ENCODE peak calls at places on chromosome 5, in five cellular contexts. J is GM10248, L is HFF-Myc, I is fibroblast of pulmonary artery, D is PC-3. Y is an unnamed sample.

GRCh38 chr5:59208468-59208867 is 625.6 kb downstream of the RAB3C start:
- DNase-seq in J (no peak), I (no peak), L (no peak), D (no peak), Y (no peak)

GRCh38 chr5:179821298-179822058 is 773 bp downstream of the SQSTM1 start:
- DNase-seq in I (peak), J (peak), L (peak), D (peak), Y (peak)

GRCh38 chr5:42242829-42243485 is 180.3 kb upstream of the GHR start:
- DNase-seq in L (no peak), D (no peak), I (no peak), J (no peak), Y (peak)

GRCh38 chr5:132498152-132498551 is 7.6 kb upstream of the IRF1 start:
- DNase-seq in J (no peak), I (peak), L (no peak), D (peak), Y (peak)

GRCh38 chr5:57267796-57268195 is 93.9 kb downstream of the GPBP1 start:
- DNase-seq in J (no peak), I (no peak), D (no peak), L (no peak), Y (no peak)

GRCh38 chr5:4639959-4640358 is 500.2 kb upstream of the ADAMTS16 start:
- DNase-seq in I (no peak), D (no peak), J (no peak), L (no peak), Y (no peak)

GRCh38 chr5:39580702-39581498 is 156.1 kb upstream of the DAB2 start:
- DNase-seq in L (peak), I (peak), D (no peak), J (no peak), Y (peak)

GRCh38 chr5:173399846-173400245 is 71.6 kb upstream of the STC2 start:
- DNase-seq in I (no peak), D (no peak), L (no peak), J (no peak), Y (no peak)

GRCh38 chr5:154519375-154519774 is 41.3 kb upstream of the HAND1 start:
- DNase-seq in I (no peak), J (no peak), L (no peak), D (peak), Y (peak)

GRCh38 chr5:154517181-154517580 is 39.2 kb upstream of the HAND1 start:
- DNase-seq in L (no peak), I (no peak), D (no peak), J (no peak), Y (no peak)

GRCh38 chr5:154516475-154516874 is 38.4 kb upstream of the HAND1 start:
- DNase-seq in L (no peak), D (no peak), J (no peak), I (no peak), Y (no peak)

GRCh38 chr5:154518438-154518867 is 40.4 kb upstream of the HAND1 start:
- DNase-seq in I (no peak), L (no peak), J (no peak), D (no peak), Y (no peak)

DNA sequence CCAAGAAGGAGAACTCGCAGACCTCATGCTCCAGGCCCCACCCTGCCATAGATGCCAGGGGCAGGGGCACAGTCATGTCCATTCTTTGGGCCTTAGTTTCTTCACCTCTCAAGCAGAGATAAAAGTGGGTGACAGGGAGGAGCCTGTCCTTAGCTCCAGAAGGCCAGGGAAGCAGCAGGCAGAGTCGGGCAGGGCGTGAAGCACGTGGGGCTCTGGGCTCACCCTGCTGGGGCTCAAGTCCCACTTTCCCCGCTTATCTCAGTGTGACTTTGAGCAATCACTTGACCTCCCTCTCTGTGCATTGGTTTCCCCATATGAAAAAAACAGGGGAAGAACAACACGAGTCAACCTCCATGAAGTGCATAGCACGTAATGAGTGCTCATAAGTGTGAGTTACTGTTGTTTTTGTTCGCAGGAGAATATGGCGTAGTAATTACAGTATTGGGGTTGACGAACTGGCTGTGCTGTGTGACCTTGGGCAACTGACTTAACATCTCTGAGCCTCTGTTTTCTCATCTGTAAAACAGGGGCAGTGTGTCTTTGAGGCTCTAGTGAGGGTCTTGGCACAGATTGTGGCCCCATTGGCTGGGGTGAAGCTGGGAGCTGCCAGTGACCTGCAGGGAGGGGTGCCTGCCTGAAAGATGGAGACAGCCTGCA is 39.9 kb upstream of the HAND1 start:
- DNase-seq in D (no peak), J (no peak), L (no peak), I (no peak), Y (no peak)
- TF ChIP-seq CTCF in D (no peak), J (no peak), L (no peak), I (no peak), Y (no peak)

GRCh38 chr5:73305386-73305785 is 132.4 kb downstream of the TMEM174 start:
- DNase-seq in L (no peak), I (no peak), D (no peak), J (no peak), Y (no peak)

GRCh38 chr5:73304381-73304780 is 131.4 kb downstream of the TMEM174 start:
- DNase-seq in D (no peak), I (no peak), L (no peak), J (no peak), Y (no peak)

GRCh38 chr5:73302797-73303138 is 129.8 kb downstream of the TMEM174 start:
- DNase-seq in I (no peak), L (no peak), J (no peak), D (no peak), Y (no peak)

GRCh38 chr5:73301208-73302088 is 128.5 kb downstream of the TMEM174 start:
- DNase-seq in L (no peak), I (no peak), D (no peak), J (no peak), Y (no peak)

DNA sequence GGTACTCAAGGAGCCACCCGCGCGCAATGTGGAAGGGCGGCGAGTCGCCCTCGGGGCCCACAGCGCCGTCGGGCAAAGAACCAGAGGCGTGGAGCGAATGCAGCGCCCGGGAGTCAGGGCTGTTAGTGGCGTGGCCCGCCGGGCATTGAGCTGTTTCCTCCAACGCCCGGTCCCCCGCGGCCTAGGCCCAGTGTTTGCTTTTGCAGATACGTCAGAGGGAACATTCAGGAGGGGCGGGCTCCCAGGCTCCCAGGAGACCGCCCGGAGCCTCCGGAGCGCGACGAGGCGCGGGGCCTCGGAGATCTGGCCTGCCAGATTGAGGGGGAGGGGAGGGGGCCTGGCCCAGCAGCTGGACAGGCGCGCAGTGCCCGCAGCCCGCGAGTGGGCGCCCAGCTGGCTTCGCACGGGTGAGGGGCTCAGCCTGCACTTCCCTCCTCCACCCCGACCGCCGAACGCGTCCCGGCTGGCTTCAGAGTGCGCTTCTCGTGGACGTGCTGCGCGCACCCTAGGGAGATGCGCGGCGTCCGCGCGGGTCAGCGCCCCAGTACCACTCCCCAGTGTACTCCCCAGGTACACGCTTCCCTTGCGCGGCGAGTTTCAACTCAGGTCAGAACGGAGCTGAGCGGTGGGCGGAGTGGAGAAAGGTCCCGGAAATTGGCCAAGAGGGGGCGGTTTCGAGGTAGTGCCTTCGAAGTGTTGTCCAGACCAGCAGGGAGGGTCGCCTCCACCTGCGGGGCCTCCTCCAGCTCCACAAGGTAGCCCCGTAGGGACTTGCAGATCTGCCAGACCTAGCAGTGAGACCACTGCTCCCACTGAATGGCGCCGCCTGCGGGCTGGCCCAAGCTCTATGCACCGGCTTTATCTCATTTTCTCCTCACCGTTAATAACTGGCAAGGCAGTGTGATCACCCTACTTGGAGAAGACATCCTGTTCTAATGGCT is 130.4 kb downstream of the TMEM174 start:
- DNase-seq in L (no peak), J (no peak), D (no peak), I (no peak), Y (no peak)
- TF ChIP-seq CTCF in L (no peak), J (no peak), D (no peak), I (peak), Y (no peak)

DNA sequence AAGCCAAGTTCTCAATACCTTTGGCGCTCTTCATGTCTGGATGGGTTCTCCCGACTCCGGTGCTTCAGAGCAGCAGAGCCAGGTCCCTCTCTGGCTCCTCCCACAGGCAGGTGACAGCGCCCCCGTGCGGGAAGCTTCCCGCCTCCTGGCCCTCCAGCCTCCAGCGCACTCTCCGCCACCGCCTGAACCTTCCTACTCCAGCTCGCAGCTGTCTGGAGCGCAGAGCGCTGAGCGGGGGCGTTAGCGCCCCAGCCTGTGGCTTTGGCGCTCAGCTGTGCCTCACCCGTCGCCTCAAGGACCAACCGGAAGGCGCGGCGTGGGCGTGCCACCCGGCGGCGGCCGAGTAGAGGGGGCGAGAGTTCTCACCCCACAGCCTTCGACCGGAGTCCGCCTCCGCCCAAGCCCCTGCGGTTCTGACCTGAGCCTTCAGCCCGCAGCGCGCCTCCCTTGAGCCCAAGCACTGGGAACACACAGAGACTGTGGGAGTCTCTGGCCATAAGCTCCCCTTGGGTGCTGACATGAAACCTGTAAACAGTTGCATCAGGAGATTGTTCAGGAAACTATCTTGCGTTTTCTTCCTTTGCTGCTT is at the start of gene SLCO4C1:
- DNase-seq in D (no peak), J (peak), I (peak), L (no peak), Y (peak)
- TF ChIP-seq CTCF in D (no peak), J (peak), I (peak), L (peak), Y (peak)

GRCh38 chr5:148005788-148006520 is 57.8 kb upstream of the SPINK5 start:
- DNase-seq in L (no peak), J (no peak), D (peak), I (no peak), Y (peak)
- TF ChIP-seq CTCF in L (no peak), J (no peak), D (peak), I (no peak), Y (peak)

GRCh38 chr5:141783599-141784296 is 94.5 kb downstream of the PCDH1 start:
- DNase-seq in D (no peak), I (no peak), L (no peak), J (no peak), Y (no peak)
- TF ChIP-seq CTCF in D (no peak), I (no peak), L (no peak), J (no peak), Y (no peak)